ENCODE peak calls at places on chromosome 15, in four cellular contexts. G, R, E and L are unnamed samples.

GRCh38 chr15:34275154-34275553 is 50.3 kb downstream of the EMC4 start:
- DNase-seq in G (no peak), R (no peak), E (no peak), L (no peak)

GRCh38 chr15:35540885-35541284 is 5.1 kb downstream of the DPH6 start:
- DNase-seq in G (no peak), R (no peak), E (no peak), L (peak; percentile 51)

GRCh38 chr15:44299997-44300396 is 11.5 kb downstream of the GOLM2 start:
- DNase-seq in G (no peak), R (no peak), E (no peak), L (no peak)

GRCh38 chr15:57385923-57386390 is 9.7 kb downstream of the CGNL1 start:
- DNase-seq in G (no peak), R (no peak), E (no peak), L (no peak)

GRCh38 chr15:72203507-72203837 is 5.9 kb upstream of the GRAMD2A start:
- DNase-seq in G (peak; percentile 87), R (peak; percentile 71), E (no peak), L (peak; percentile 88)

GRCh38 chr15:58573270-58573669 is 141.5 kb downstream of the LIPC start:
- DNase-seq in G (no peak), R (no peak), E (no peak), L (no peak)

GRCh38 chr15:60006203-60006782 is 2.2 kb downstream of the FOXB1 start:
- DNase-seq in G (peak; percentile 27), R (peak; percentile 40), E (no peak), L (peak; percentile 26)

GRCh38 chr15:55703873-55704285 is 39.1 kb downstream of the PRTG start:
- DNase-seq in G (no peak), R (no peak), E (no peak), L (peak; percentile 11)

GRCh38 chr15:81752149-81752942 is 293.5 kb downstream of the MEX3B start:
- DNase-seq in G (peak; percentile 34), R (peak; percentile 75), E (no peak), L (peak; percentile 50)

GRCh38 chr15:26098801-26099200 is 235.7 kb upstream of the ATP10A start:
- DNase-seq in G (no peak), R (no peak), E (no peak), L (no peak)

GRCh38 chr15:97691799-97692198 is 268.7 kb upstream of the ARRDC4 start:
- DNase-seq in G (no peak), R (no peak), E (no peak), L (no peak)

GRCh38 chr15:88636039-88636438 is 2.8 kb upstream of the ISG20 start:
- DNase-seq in G (no peak), R (no peak), E (no peak), L (no peak)

GRCh38 chr15:37582852-37583251 is 351.6 kb upstream of the TMCO5A start:
- DNase-seq in G (no peak), R (no peak), E (no peak), L (no peak)

GRCh38 chr15:79849789-79850188 is 47.0 kb downstream of the MTHFS start:
- DNase-seq in G (peak; percentile 31), R (peak; percentile 30), E (peak; percentile 25), L (peak; percentile 69)

GRCh38 chr15:68275165-68275746 is 2.3 kb upstream of the FEM1B start:
- DNase-seq in G (no peak), R (no peak), E (no peak), L (no peak)

GRCh38 chr15:34709866-34710265 is 44.9 kb downstream of the GJD2 start:
- DNase-seq in G (no peak), R (no peak), E (peak; percentile 18), L (no peak)

GRCh38 chr15:73560501-73561117 is 72.6 kb downstream of the NPTN start:
- DNase-seq in G (peak; percentile 12), R (peak; percentile 42), E (peak; percentile 30), L (peak; percentile 89)

GRCh38 chr15:55515991-55516776 is 8.2 kb upstream of the DNAAF4 start:
- DNase-seq in G (no peak), R (no peak), E (no peak), L (no peak)

GRCh38 chr15:69554321-69554961 is 101.8 kb downstream of the RPLP1 start:
- DNase-seq in G (no peak), R (no peak), E (peak; percentile 61), L (peak; percentile 14)

GRCh38 chr15:33045066-33045810 is 149.3 kb downstream of the FMN1 start:
- DNase-seq in G (no peak), R (no peak), E (no peak), L (no peak)

GRCh38 chr15:36358094-36358961 is 221.1 kb upstream of the CDIN1 start:
- DNase-seq in G (no peak), R (no peak), E (no peak), L (peak; percentile 61)

GRCh38 chr15:86526938-86527735 is 447.5 kb downstream of the AGBL1 start:
- DNase-seq in G (no peak), R (no peak), E (no peak), L (no peak)

GRCh38 chr15:89971592-89971997 is 29.5 kb upstream of the ZNF710 start:
- DNase-seq in G (peak; percentile 78), R (peak; percentile 80), E (peak; percentile 87), L (peak; percentile 60)

GRCh38 chr15:101556273-101556672 is 66.8 kb upstream of the PCSK6 start:
- DNase-seq in G (no peak), R (no peak), E (no peak), L (no peak)

GRCh38 chr15:101482526-101483371 is 6.8 kb downstream of the PCSK6 start:
- DNase-seq in G (no peak), R (no peak), E (no peak), L (no peak)

GRCh38 chr15:72092011-72092410 is 25.9 kb downstream of the MYO9A start:
- DNase-seq in G (no peak), R (no peak), E (no peak), L (no peak)

GRCh38 chr15:80703965-80704364 is 8.9 kb downstream of the ABHD17C start:
- DNase-seq in G (no peak), R (no peak), E (no peak), L (no peak)

GRCh38 chr15:85580914-85581313 is 200.5 kb downstream of the AKAP13 start:
- DNase-seq in G (peak; percentile 51), R (no peak), E (no peak), L (no peak)

GRCh38 chr15:68528891-68529290 is 49.9 kb upstream of the CORO2B start:
- DNase-seq in G (no peak), R (no peak), E (no peak), L (peak; percentile 90)

GRCh38 chr15:71662306-71662705 is 148.0 kb upstream of the NR2E3 start:
- DNase-seq in G (no peak), R (no peak), E (no peak), L (no peak)

GRCh38 chr15:69044899-69045298 is 30.4 kb downstream of the NOX5 start:
- DNase-seq in G (no peak), R (no peak), E (peak; percentile 50), L (peak; percentile 77)

GRCh38 chr15:56978898-56979662 is 60.6 kb downstream of the TCF12 start:
- DNase-seq in G (no peak), R (no peak), E (no peak), L (no peak)

GRCh38 chr15:89662893-89663673 is 7.8 kb upstream of the KIF7 start:
- DNase-seq in G (peak; percentile 69), R (no peak), E (no peak), L (peak; percentile 95)

GRCh38 chr15:77335298-77335697 is 84.6 kb downstream of the PEAK1 start:
- DNase-seq in G (peak; percentile 84), R (peak; percentile 18), E (no peak), L (peak; percentile 42)

GRCh38 chr15:89656116-89656815 is 999 bp upstream of the KIF7 start:
- DNase-seq in G (no peak), R (no peak), E (no peak), L (no peak)

DNA sequence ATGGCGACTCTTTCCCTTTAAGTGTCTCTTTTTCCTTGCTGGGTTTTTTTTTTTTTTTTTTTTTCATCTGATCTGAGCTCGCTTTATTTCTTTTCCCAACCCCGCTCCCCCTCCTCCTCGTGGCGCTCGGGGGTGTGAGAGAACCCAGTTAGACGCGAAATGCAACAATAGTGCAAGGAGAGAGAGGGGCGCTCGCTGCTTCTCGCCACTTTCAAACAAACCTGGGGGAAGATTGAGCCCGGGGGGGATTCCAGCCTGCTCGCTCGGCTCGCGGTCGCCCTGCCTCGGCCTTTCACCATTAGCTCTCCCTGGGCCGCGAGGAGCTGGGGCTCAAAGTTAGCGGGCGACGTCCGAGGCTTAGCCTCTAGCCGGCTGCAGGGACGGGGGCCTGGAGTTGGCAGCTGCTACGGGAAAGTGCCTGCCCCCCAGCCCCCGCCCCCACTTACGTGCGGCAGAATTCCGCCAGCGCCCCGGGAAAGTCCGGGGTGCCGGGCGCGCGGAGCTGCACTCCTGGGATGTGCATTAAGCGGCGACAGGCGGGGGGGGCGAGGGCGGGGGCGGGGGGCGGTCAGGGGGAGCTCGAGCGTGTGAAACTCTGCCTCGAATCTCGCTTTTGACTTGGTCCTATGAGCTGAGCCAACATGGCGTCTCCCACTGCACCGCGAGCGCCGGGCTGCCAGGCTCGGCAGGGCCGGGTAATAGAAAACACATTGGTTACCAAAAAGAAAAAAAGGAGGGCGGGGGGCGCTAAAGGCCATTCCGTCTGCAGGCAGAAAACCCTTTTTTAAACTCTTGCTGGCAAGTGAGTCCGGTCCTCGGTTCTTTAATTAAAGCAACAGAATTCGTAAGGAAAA is 10.3 kb downstream of the NR2F2 start:
- DNase-seq in G (peak; percentile 59), R (peak; percentile 83), E (peak; percentile 86), L (peak; percentile 73)
- TF ChIP-seq CTCF in G (no peak), R (peak; percentile 8), E (no peak), L (no peak)

DNA sequence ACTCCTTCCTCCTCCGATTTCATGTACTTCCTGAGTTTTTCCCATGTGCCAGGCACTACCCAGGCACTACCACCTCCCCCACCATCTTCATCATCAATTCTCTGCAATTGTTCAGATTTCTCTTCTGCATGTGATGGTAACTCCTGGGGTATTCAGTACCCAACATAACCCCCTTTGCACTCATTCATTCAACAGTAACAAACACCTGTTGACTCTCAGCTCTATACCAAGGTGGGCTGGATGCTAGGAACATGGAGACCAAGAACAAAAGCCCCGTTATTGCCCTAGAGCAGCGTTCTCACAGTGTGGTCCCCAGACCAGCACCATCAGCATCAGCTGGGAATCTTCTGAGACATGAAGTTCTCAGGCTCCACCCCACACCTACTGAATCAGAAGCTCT is 113.0 kb upstream of the CHD2 start:
- DNase-seq in G (no peak), R (no peak), E (no peak), L (no peak)
- H3K4me3 ChIP-seq in G (no peak overlapping the region), R (no peak overlapping the region), E (no peak overlapping the region), L (no peak overlapping the region)

GRCh38 chr15:40307421-40308165 is at the start of gene PLCB2:
- DNase-seq in G (peak; percentile 30), R (no peak), E (peak; percentile 23), L (no peak)
- TF ChIP-seq CTCF in G (no peak), R (peak; percentile 26), E (no peak), L (peak; percentile 27)

DNA sequence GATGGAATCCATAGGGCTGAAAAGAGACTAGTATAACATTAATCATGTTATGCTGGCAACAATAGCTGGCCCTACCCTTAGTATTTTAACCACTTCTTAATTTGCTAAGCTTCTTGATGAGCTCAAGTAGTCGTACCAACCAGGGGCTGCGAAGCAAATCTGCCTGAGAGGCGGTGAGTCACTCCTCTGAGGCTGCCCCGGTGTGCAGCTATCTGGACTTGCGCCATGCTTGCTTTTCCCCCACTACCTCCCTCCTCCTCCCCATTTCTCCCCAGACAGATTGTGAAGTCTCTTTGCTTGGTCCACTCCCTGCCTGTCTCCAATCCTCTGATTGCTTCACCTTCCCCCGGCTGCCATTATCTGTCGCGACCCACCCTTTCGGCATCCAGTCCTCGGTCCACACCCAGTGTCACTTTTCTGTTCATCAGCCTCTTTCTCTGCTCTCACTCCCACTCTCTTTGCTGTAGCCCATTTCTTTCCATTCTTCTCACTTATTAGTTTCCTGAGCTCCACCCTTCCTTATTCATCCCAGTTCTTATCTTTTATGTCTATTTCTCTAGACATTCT is 42.7 kb downstream of the DUT start:
- DNase-seq in G (peak; percentile 75), R (no peak), E (peak; percentile 18), L (peak; percentile 89)
- H3K4me3 ChIP-seq in G (no peak overlapping the region), R (no peak overlapping the region), E (peak overlapping the region; percentile 30), L (peak overlapping the region; percentile 35)